ENCODE peak calls at places on chromosome X, in four cellular contexts. One of them, this sample, is unnamed. For H3K9me3, the result is how much of the 10 kb centered on the place peaks cover.

GRCh38 chrX:115966920-115967319 is 203.6 kb upstream of the AGTR2 start:
- DNase-seq in K562: no peak
- DNase-seq in HCT116: no peak
- DNase-seq in HepG2: no peak
- DNase-seq in this sample: peak

GRCh38 chrX:120350458-120351138 is 11.3 kb upstream of the ATP1B4 start:
- DNase-seq in K562: no peak
- DNase-seq in HCT116: no peak
- DNase-seq in HepG2: no peak
- DNase-seq in this sample: no peak

GRCh38 chrX:71103110-71103983 is 3.2 kb downstream of the CXorf65 start:
- DNase-seq in K562: peak
- DNase-seq in HCT116: no peak
- DNase-seq in HepG2: no peak
- DNase-seq in this sample: peak

GRCh38 chrX:37686348-37686736 is 751 bp downstream of the XK start:
- DNase-seq in K562: no peak
- DNase-seq in HCT116: no peak
- DNase-seq in HepG2: no peak
- DNase-seq in this sample: no peak

GRCh38 chrX:13933352-13933751 is 96.3 kb downstream of the GEMIN8 start:
- DNase-seq in K562: no peak
- DNase-seq in HCT116: no peak
- DNase-seq in HepG2: no peak
- DNase-seq in this sample: no peak

GRCh38 chrX:7390446-7390845 is 242.5 kb upstream of the PUDP start:
- DNase-seq in K562: no peak
- DNase-seq in HCT116: no peak
- DNase-seq in HepG2: no peak
- DNase-seq in this sample: no peak

GRCh38 chrX:2692221-2693122 is 1.4 kb downstream of the CD99 start:
- DNase-seq in K562: peak
- DNase-seq in HCT116: no peak
- DNase-seq in HepG2: no peak
- DNase-seq in this sample: peak

GRCh38 chrX:43822015-43822414 is 60.2 kb downstream of the MAOB start:
- DNase-seq in K562: no peak
- DNase-seq in HCT116: peak
- DNase-seq in HepG2: no peak
- DNase-seq in this sample: no peak

GRCh38 chrX:110558406-110558805 is 199.8 kb downstream of the RTL9 start:
- DNase-seq in K562: no peak
- DNase-seq in HCT116: no peak
- DNase-seq in HepG2: no peak
- DNase-seq in this sample: no peak

GRCh38 chrX:115591856-115592842 is 31.2 kb downstream of the PLS3 start:
- DNase-seq in K562: no peak
- DNase-seq in HCT116: no peak
- DNase-seq in HepG2: no peak
- DNase-seq in this sample: no peak

GRCh38 chrX:110403839-110404238 is 45.2 kb downstream of the RTL9 start:
- DNase-seq in K562: no peak
- DNase-seq in HCT116: no peak
- DNase-seq in HepG2: no peak
- DNase-seq in this sample: no peak

DNA sequence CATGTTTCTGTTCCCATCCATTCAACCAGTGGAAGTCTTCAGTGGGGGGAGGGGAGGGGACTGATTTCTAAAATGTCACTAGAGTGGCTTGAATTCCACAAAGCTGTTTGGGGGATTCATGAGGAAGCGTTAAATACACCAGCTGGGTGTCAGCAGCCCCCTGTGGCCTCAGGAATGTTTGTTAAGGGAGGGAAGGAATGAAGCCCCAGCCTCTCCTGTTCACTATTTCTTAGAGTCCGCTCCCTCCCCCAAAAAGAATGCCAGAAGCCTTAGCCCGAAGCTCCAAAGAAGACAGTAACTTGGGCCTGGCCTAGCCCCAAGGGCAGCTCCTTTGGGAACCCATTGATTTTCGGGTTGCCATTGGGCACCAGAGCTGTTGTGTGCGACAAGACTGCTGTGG is 3.3 kb downstream of the SHROOM2 start:
- DNase-seq in K562: no peak
- DNase-seq in HCT116: no peak
- DNase-seq in HepG2: no peak
- DNase-seq in this sample: no peak
- H3K4me2 ChIP-seq in K562: no peak
- H3K4me2 ChIP-seq in HCT116: no peak
- H3K4me2 ChIP-seq in HepG2: peak
- H3K4me2 ChIP-seq in this sample: no peak

GRCh38 chrX:67684136-67684535 is 140.3 kb downstream of the AR start:
- DNase-seq in K562: no peak
- DNase-seq in HCT116: no peak
- DNase-seq in HepG2: no peak
- DNase-seq in this sample: no peak
- H3K9me3 ChIP-seq in K562: under half
- H3K9me3 ChIP-seq in HCT116: under half
- H3K9me3 ChIP-seq in HepG2: under half
- H3K9me3 ChIP-seq in this sample: under half

GRCh38 chrX:96004386-96004785 is 680.3 kb upstream of the DIAPH2 start:
- DNase-seq in K562: no peak
- DNase-seq in HCT116: no peak
- DNase-seq in HepG2: no peak
- DNase-seq in this sample: no peak

GRCh38 chrX:96002401-96002800 is 682.2 kb upstream of the DIAPH2 start:
- DNase-seq in K562: no peak
- DNase-seq in HCT116: no peak
- DNase-seq in HepG2: no peak
- DNase-seq in this sample: no peak

GRCh38 chrX:96006281-96006680 is 678.4 kb upstream of the DIAPH2 start:
- DNase-seq in K562: no peak
- DNase-seq in HCT116: no peak
- DNase-seq in HepG2: no peak
- DNase-seq in this sample: no peak
- TF ChIP-seq ELF1 in K562: no peak
- TF ChIP-seq ELF1 in HCT116: no peak
- TF ChIP-seq ELF1 in HepG2: no peak
- TF ChIP-seq ELF1 in this sample: no peak

GRCh38 chrX:32894679-32895078 is 316.7 kb downstream of the DMD start:
- DNase-seq in K562: no peak
- DNase-seq in HCT116: no peak
- DNase-seq in HepG2: no peak
- DNase-seq in this sample: no peak
- H3K4me2 ChIP-seq in K562: no peak
- H3K4me2 ChIP-seq in HCT116: no peak
- H3K4me2 ChIP-seq in HepG2: no peak
- H3K4me2 ChIP-seq in this sample: no peak

DNA sequence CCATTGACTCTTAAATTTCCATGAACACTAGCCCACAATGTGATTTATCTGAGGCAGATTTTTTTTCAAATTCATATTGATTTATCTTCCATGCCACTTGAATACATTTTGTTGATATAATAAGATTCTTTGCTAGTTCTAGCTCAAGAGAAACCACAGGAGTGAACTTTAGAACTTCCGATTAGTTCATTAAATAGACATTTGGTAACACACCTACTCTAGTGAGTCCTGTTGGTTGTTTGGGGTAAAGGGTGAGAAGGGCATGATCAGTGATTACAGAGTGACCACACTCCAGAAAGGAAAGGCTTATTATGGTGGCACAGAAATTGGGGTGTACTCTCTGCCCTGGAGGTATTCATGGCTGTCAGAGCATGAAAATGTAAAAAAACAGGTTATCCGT is 120.4 kb downstream of the CDKL5 start:
- DNase-seq in K562: no peak
- DNase-seq in HCT116: no peak
- DNase-seq in HepG2: peak
- DNase-seq in this sample: no peak
- H3K9me3 ChIP-seq in K562: under half
- H3K9me3 ChIP-seq in HCT116: under half
- H3K9me3 ChIP-seq in HepG2: under half
- H3K9me3 ChIP-seq in this sample: under half

GRCh38 chrX:113741744-113742143 is 842.1 kb upstream of the HTR2C start:
- DNase-seq in K562: no peak
- DNase-seq in HCT116: peak
- DNase-seq in HepG2: peak
- DNase-seq in this sample: peak
- TF ChIP-seq ELF1 in K562: no peak
- TF ChIP-seq ELF1 in HCT116: no peak
- TF ChIP-seq ELF1 in HepG2: no peak
- TF ChIP-seq ELF1 in this sample: no peak

GRCh38 chrX:790031-790430 is 159.4 kb downstream of the SHOX start:
- DNase-seq in K562: no peak
- DNase-seq in HCT116: no peak
- DNase-seq in HepG2: no peak
- DNase-seq in this sample: no peak
- H3K4me2 ChIP-seq in K562: no peak
- H3K4me2 ChIP-seq in HCT116: no peak
- H3K4me2 ChIP-seq in HepG2: no peak
- H3K4me2 ChIP-seq in this sample: no peak

GRCh38 chrX:48720580-48721240 is 24.2 kb downstream of the SUV39H1 start:
- DNase-seq in K562: no peak
- DNase-seq in HCT116: no peak
- DNase-seq in HepG2: no peak
- DNase-seq in this sample: no peak

GRCh38 chrX:48728653-48729052 is 32.1 kb downstream of the SUV39H1 start:
- DNase-seq in K562: no peak
- DNase-seq in HCT116: no peak
- DNase-seq in HepG2: no peak
- DNase-seq in this sample: no peak

GRCh38 chrX:48721916-48722315 is 25.4 kb downstream of the SUV39H1 start:
- DNase-seq in K562: no peak
- DNase-seq in HCT116: no peak
- DNase-seq in HepG2: no peak
- DNase-seq in this sample: no peak

GRCh38 chrX:48726596-48726995 is 30.1 kb downstream of the SUV39H1 start:
- DNase-seq in K562: no peak
- DNase-seq in HCT116: no peak
- DNase-seq in HepG2: no peak
- DNase-seq in this sample: no peak
- H3K9me3 ChIP-seq in K562: under half
- H3K9me3 ChIP-seq in HCT116: under half
- H3K9me3 ChIP-seq in HepG2: under half
- H3K9me3 ChIP-seq in this sample: under half